ENCODE peak calls at places on chromosomes 6 and 20, in seven cellular contexts. O is K562, A is HCT116, T is SK-N-SH, D is H1, W is GM12878, N is HepG2. Z is an unnamed sample.

GRCh38 chr6:37242429-37243052 is 15.0 kb upstream of the TBC1D22B start:
- DNase-seq in W (no peak), O (peak), T (no peak), N (peak), A (peak), D (no peak), Z (peak)

GRCh38 chr6:110665600-110665999 is 149.7 kb downstream of the CDK19 start:
- DNase-seq in A (no peak), W (no peak), N (no peak), D (no peak), T (no peak), O (no peak), Z (no peak)

GRCh38 chr6:11296449-11297375 is 64.2 kb upstream of the NEDD9 start:
- DNase-seq in A (no peak), D (no peak), N (peak), W (no peak), T (no peak), O (no peak), Z (no peak)

GRCh38 chr20:57838670-57839142 is 128.9 kb upstream of the PMEPA1 start:
- DNase-seq in O (no peak), A (no peak), W (no peak), T (peak), N (no peak), D (no peak), Z (no peak)

GRCh38 chr6:29251741-29252140 is 49.8 kb upstream of the OR14J1 start:
- DNase-seq in D (no peak), T (no peak), A (no peak), N (no peak), O (no peak), W (no peak), Z (no peak)

GRCh38 chr20:54063998-54064676 is 6.3 kb downstream of the BCAS1 start:
- DNase-seq in T (no peak), D (no peak), W (peak), O (no peak), N (no peak), A (no peak), Z (no peak)

GRCh38 chr6:62971976-62972658 is 239.2 kb upstream of the FKBP1C start:
- DNase-seq in D (no peak), T (no peak), N (no peak), O (no peak), A (no peak), W (no peak), Z (no peak)

GRCh38 chr6:108581932-108582500 is 21.3 kb downstream of the FOXO3 start:
- DNase-seq in N (no peak), T (peak), W (no peak), D (no peak), A (no peak), O (no peak), Z (no peak)

GRCh38 chr6:145904878-145905277 is 59.3 kb downstream of the SHPRH start:
- DNase-seq in T (no peak), O (no peak), D (no peak), W (no peak), A (no peak), N (no peak), Z (no peak)

GRCh38 chr20:63538204-63539091 is 1.3 kb upstream of the PTK6 start:
- DNase-seq in D (no peak), W (no peak), T (no peak), A (no peak), N (peak), O (no peak), Z (peak)

GRCh38 chr20:13022401-13023170 is 13.8 kb downstream of the SPTLC3 start:
- DNase-seq in O (no peak), D (no peak), T (no peak), N (no peak), W (no peak), A (no peak), Z (no peak)

GRCh38 chr20:34859367-34859766 is 13.3 kb downstream of the GGT7 start:
- DNase-seq in A (no peak), N (no peak), D (no peak), W (no peak), T (no peak), O (peak), Z (no peak)

GRCh38 chr6:1787894-1788293 is 178.2 kb downstream of the FOXC1 start:
- DNase-seq in T (no peak), O (no peak), W (no peak), N (no peak), D (no peak), A (no peak), Z (no peak)

GRCh38 chr6:31528307-31528777 is 420 bp upstream of the MCCD1 start:
- DNase-seq in T (no peak), N (peak), O (no peak), W (no peak), A (no peak), D (no peak), Z (no peak)

GRCh38 chr6:54335871-54336270 is 27.6 kb downstream of the TINAG start:
- DNase-seq in T (peak), A (peak), D (no peak), O (no peak), N (peak), W (no peak), Z (no peak)

GRCh38 chr6:49541210-49541724 is 9.2 kb upstream of the C6orf141 start:
- DNase-seq in N (peak), O (no peak), D (no peak), W (no peak), A (peak), T (no peak), Z (no peak)

GRCh38 chr20:52572687-52573086 is 381.1 kb upstream of the ZFP64 start:
- DNase-seq in O (no peak), T (no peak), A (no peak), N (no peak), D (no peak), W (no peak), Z (no peak)

GRCh38 chr20:62344092-62344491 is 23.0 kb downstream of the LAMA5 start:
- DNase-seq in N (no peak), O (no peak), A (no peak), W (no peak), T (no peak), D (no peak), Z (no peak)

GRCh38 chr6:1612902-1613301 is 3.2 kb downstream of the FOXC1 start:
- DNase-seq in A (no peak), D (no peak), O (no peak), N (no peak), T (no peak), W (no peak), Z (no peak)

GRCh38 chr20:39789411-39789810 is 827.3 kb downstream of the DHX35 start:
- DNase-seq in O (no peak), A (no peak), N (no peak), D (no peak), W (no peak), T (no peak), Z (no peak)

GRCh38 chr6:10140824-10141223 is 274.1 kb downstream of the TFAP2A start:
- DNase-seq in W (no peak), A (no peak), T (no peak), O (no peak), N (no peak), D (no peak), Z (no peak)

GRCh38 chr20:58439974-58440767 is 51.1 kb downstream of the VAPB start:
- DNase-seq in T (no peak), O (no peak), W (no peak), A (no peak), D (no peak), N (no peak), Z (no peak)

GRCh38 chr6:27275025-27275956 is 27.8 kb downstream of the PRSS16 start:
- DNase-seq in N (no peak), W (no peak), A (peak), T (peak), D (no peak), O (peak), Z (no peak)

GRCh38 chr6:41306187-41306854 is 19.8 kb upstream of the TREM1 start:
- DNase-seq in O (peak), A (peak), T (peak), W (no peak), N (peak), D (no peak), Z (peak)

GRCh38 chr6:11368760-11369159 is 136.3 kb upstream of the NEDD9 start:
- DNase-seq in W (no peak), A (no peak), T (no peak), D (no peak), N (no peak), O (no peak), Z (no peak)

GRCh38 chr6:49454787-49455709 is 8.0 kb downstream of the MMUT start:
- DNase-seq in T (no peak), D (no peak), W (no peak), N (no peak), O (no peak), A (no peak), Z (no peak)

GRCh38 chr20:49297605-49298530 is 20.0 kb upstream of the ZNFX1 start:
- DNase-seq in D (no peak), O (no peak), N (no peak), A (no peak), T (no peak), W (no peak), Z (no peak)

GRCh38 chr6:167532410-167533294 is 207.8 kb downstream of the TTLL2 start:
- DNase-seq in A (no peak), D (no peak), T (no peak), N (no peak), O (no peak), W (no peak), Z (no peak)

GRCh38 chr6:217048-217659 is 75.1 kb upstream of the DUSP22 start:
- DNase-seq in W (peak), N (peak), A (peak), O (peak), D (peak), T (peak), Z (peak)

GRCh38 chr20:53763707-53764415 is 170.2 kb upstream of the ZNF217 start:
- DNase-seq in N (peak), W (no peak), D (peak), O (no peak), T (no peak), A (no peak), Z (peak)

GRCh38 chr6:52195886-52196285 is 9.7 kb downstream of the IL17A start:
- DNase-seq in T (no peak), A (no peak), N (no peak), W (no peak), D (no peak), O (no peak), Z (no peak)

GRCh38 chr6:7960848-7961247 is 50.3 kb upstream of the TXNDC5 start:
- DNase-seq in N (no peak), A (no peak), W (peak), D (no peak), O (no peak), T (no peak), Z (no peak)

GRCh38 chr6:151292974-151293373 is 53.2 kb downstream of the AKAP12 start:
- DNase-seq in A (no peak), W (no peak), N (no peak), O (no peak), D (no peak), T (no peak), Z (no peak)

GRCh38 chr6:136771306-136771705 is 21.0 kb downstream of the MAP3K5 start:
- DNase-seq in T (no peak), N (no peak), D (no peak), A (no peak), O (no peak), W (no peak), Z (no peak)

GRCh38 chr6:130922922-130923321 is 95.7 kb downstream of the SMLR1 start:
- DNase-seq in T (no peak), O (no peak), D (no peak), A (no peak), N (no peak), W (no peak), Z (no peak)

GRCh38 chr6:7585287-7585930 is 4.6 kb upstream of the SNRNP48 start:
- DNase-seq in N (no peak), A (no peak), D (no peak), T (no peak), O (no peak), W (no peak), Z (no peak)

GRCh38 chr6:168122011-168122410 is 43.0 kb upstream of the FRMD1 start:
- DNase-seq in W (no peak), O (no peak), A (no peak), T (no peak), D (no peak), N (no peak), Z (no peak)

GRCh38 chr20:49812463-49813304 is at the start of gene SLC9A8:
- DNase-seq in W (peak), T (peak), N (peak), D (peak), A (peak), O (peak), Z (peak)

GRCh38 chr6:64715624-64716023 is 991.4 kb downstream of the EYS start:
- DNase-seq in O (no peak), D (no peak), W (no peak), N (no peak), T (no peak), A (no peak), Z (no peak)

DNA sequence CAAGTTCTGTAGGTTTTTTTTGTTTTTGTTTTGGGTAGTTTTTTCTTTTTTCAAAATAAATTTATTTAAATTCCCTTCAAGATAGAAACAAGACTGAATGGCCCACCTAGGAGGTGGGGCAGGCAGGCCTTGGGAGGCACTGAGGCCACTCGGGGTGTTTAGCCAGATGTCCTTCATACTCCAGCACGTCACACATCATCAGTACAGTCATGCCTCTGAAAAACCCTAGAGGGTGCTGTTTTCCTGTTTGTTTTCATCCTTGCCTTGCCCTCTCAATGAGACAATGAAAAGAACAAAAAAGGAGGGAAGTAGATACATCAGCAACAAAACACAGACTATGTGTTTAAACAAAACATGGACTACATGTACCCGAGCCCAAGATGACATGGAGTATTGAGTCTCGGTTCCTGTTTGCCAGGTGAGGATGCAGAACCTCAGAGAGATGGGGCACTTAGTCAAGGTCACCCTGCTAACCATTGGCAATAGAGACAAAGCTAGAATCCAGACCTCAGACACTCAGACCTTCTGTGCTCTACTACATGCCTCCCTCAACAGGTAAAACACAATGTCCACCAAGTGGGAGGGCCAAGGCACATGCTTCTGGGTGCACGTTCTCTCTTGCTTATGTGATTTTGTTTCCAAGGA is 26.8 kb upstream of the CLIC5 start:
- DNase-seq in D (no peak), T (peak), A (peak), N (peak), W (no peak), O (peak), Z (no peak)
- TF ChIP-seq JUND in D (peak), T (no peak), A (no peak), N (no peak), W (no peak), O (no peak), Z (no peak)

DNA sequence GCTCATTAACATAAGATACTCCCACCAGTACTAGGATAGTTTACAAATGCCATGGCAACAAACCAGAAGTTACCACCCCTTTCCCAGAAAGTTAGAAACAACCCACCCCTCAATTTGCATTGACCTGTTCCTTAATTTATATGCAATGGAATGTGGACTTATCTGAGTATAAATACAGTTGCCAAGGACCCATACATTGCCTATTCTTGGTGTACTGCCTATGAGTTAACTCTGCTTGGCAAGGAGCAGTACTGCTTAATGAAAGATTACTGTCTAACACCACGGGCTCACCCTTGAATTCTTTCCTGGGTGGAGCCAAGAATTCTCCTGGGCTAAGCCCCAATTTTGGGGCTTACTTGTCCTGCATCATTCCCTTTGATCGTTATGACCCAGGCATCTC is 252.9 kb upstream of the CHD6 start:
- DNase-seq in O (no peak), W (no peak), N (no peak), D (no peak), A (no peak), T (no peak), Z (no peak)
- TF ChIP-seq JUND in O (no peak), W (no peak), N (no peak), D (no peak), A (no peak), T (no peak), Z (no peak)

DNA sequence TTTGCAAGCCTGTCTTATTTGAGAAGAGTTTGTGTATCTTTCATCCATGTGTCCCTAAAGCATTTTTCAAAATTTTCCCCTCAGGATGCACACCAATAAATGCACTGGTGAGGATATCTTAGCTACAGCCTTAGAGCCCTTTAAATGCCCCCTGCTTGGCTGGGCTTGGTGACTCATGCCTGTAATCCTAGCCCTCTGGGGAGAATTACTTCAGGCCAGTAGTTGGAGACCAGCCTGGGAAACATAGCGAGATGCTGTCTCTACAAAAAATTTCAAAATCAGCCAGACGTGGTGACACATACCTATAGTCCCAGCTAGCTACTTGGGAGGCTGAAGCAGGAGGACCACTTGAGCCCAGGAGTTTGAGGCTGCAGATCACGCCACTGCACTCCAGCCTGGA is 33.8 kb upstream of the PLCB4 start:
- DNase-seq in A (peak), T (no peak), O (no peak), D (no peak), W (no peak), N (no peak), Z (no peak)
- TF ChIP-seq JUND in A (peak), T (peak), O (no peak), D (no peak), W (no peak), N (no peak), Z (no peak)

GRCh38 chr20:38302721-38303120 is 1.2 kb upstream of the BPI start:
- DNase-seq in N (no peak), O (peak), W (no peak), A (no peak), T (peak), D (no peak), Z (no peak)

GRCh38 chr20:38303908-38304379 is at the start of gene BPI:
- DNase-seq in T (no peak), O (no peak), D (no peak), W (no peak), A (no peak), N (no peak), Z (no peak)

GRCh38 chr20:38307371-38308046 is 3.6 kb downstream of the BPI start:
- DNase-seq in N (no peak), T (no peak), A (no peak), D (no peak), O (no peak), W (no peak), Z (no peak)

GRCh38 chr20:38305541-38305940 is 1.6 kb downstream of the BPI start:
- DNase-seq in D (no peak), O (no peak), T (no peak), W (no peak), N (no peak), A (no peak), Z (no peak)

DNA sequence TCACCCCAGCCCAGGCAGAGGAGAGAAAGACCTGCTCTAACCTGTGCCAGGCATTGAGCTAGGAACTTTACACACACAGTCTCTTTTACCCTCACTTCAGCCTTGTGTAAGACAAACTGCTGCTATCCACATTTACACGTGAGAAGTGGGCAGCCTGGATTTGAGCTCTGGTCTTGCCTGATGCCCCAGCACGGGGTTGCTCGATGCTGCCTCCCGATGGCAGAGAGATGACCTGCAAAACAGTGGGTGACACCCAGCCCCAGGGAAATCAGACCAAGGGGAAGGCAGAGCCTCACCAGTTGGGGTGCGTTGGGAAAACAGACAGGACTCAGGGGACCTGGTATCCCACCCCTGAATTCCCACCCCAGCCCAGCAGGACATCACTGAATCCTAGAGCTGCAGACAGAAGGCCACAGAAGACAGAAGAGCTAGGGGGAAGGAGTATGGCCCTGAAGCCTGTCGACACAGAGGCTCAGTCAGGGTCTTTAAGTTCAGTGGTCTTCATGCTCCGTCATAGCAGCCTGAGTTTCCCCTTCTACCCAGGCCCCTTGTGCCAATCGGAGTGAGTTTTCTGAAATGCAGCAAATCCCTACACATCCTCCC is 990 bp downstream of the BPI start:
- DNase-seq in T (peak), A (peak), N (peak), W (no peak), O (peak), D (peak), Z (peak)
- TF ChIP-seq JUND in T (no peak), A (no peak), N (no peak), W (no peak), O (no peak), D (no peak), Z (no peak)